ENCODE peak calls at places on chromosomes 7 and 10, in seven cellular contexts. M is RWPE1, T is AG04449, W is GM20000, Z is H9, Y is islet precursor cell, C is ovary. V is an unnamed sample.

GRCh38 chr10:128318868-128319267 is 192.6 kb upstream of the MKI67 start:
- DNase-seq in M (no peak), T (no peak), W (no peak), Z (no peak), Y (peak), C (no peak), V (no peak)

GRCh38 chr10:88028654-88029053 is 165.2 kb downstream of the PTEN start:
- DNase-seq in M (no peak), T (no peak), W (no peak), Z (no peak), Y (no peak), C (no peak), V (no peak)

GRCh38 chr7:115044224-115044623 is 122.3 kb downstream of the MDFIC start:
- DNase-seq in M (no peak), T (no peak), W (no peak), Z (no peak), Y (no peak), C (no peak), V (no peak)

GRCh38 chr7:15602236-15602635 is 40.4 kb upstream of the AGMO start:
- DNase-seq in M (no peak), T (no peak), W (no peak), Z (no peak), Y (no peak), C (no peak), V (peak)

GRCh38 chr10:126640391-126640790 is 30.1 kb downstream of the C10orf90 start:
- DNase-seq in M (peak), T (no peak), W (no peak), Z (no peak), Y (no peak), C (no peak), V (no peak)

GRCh38 chr10:113515521-113516045 is 37.3 kb upstream of the HABP2 start:
- DNase-seq in M (no peak), T (no peak), W (no peak), Z (no peak), Y (peak), C (no peak), V (no peak)

GRCh38 chr7:107982918-107983389 is 20.0 kb downstream of the LAMB1 start:
- DNase-seq in M (no peak), T (no peak), W (no peak), Z (no peak), Y (no peak), C (no peak), V (no peak)

GRCh38 chr10:105743343-105744056 is 1102.4 kb downstream of the SORCS3 start:
- DNase-seq in M (no peak), T (no peak), W (no peak), Z (no peak), Y (no peak), C (no peak), V (no peak)

GRCh38 chr7:93194368-93194767 is 31.9 kb downstream of the HEPACAM2 start:
- DNase-seq in M (peak), T (no peak), W (no peak), Z (no peak), Y (no peak), C (no peak), V (no peak)

GRCh38 chr7:138538518-138538917 is 78.5 kb downstream of the TRIM24 start:
- DNase-seq in M (no peak), T (no peak), W (no peak), Z (no peak), Y (no peak), C (no peak), V (no peak)

GRCh38 chr10:8133146-8133545 is 78.7 kb downstream of the GATA3 start:
- DNase-seq in M (no peak), T (no peak), W (peak), Z (no peak), Y (no peak), C (no peak), V (peak)

GRCh38 chr10:5183923-5184322 is 1.0 kb downstream of the AKR1C8 start:
- DNase-seq in M (no peak), T (no peak), W (no peak), Z (no peak), Y (no peak), C (no peak), V (no peak)